ENCODE peak calls at places on chromosomes 2 and 18, in six cellular contexts. D, S, R, B, I and V are unnamed samples. For H3K4me1, the result is how much of the 10 kb centered on the place peaks cover.

GRCh38 chr2:184554736-184555135 is 43.6 kb upstream of the ZNF804A start:
- DNase-seq in D (no peak), S (no peak), R (no peak), B (no peak), I (no peak), V (no peak)

GRCh38 chr2:152539424-152539823 is 177.8 kb downstream of the PRPF40A start:
- DNase-seq in D (no peak), S (no peak), R (no peak), B (no peak), I (no peak), V (no peak)

GRCh38 chr2:218805627-218806026 is 23.7 kb downstream of the CYP27A1 start:
- DNase-seq in D (no peak), S (no peak), R (no peak), B (no peak), I (no peak), V (no peak)

GRCh38 chr2:205700331-205701132 is 18.2 kb downstream of the NRP2 start:
- DNase-seq in D (no peak), S (peak), R (peak), B (no peak), I (no peak), V (peak)

GRCh38 chr18:2958819-2959298 is 54.1 kb downstream of the LPIN2 start:
- DNase-seq in D (no peak), S (no peak), R (peak), B (no peak), I (no peak), V (no peak)

GRCh38 chr2:182586426-182586825 is 129.6 kb upstream of the DNAJC10 start:
- DNase-seq in D (no peak), S (no peak), R (no peak), B (no peak), I (no peak), V (no peak)

GRCh38 chr2:231933916-231934401 is 7.8 kb upstream of the NPPC start:
- DNase-seq in D (peak), S (peak), R (peak), B (peak), I (no peak), V (no peak)

GRCh38 chr2:153939124-153939796 is 67.5 kb downstream of the GALNT13 start:
- DNase-seq in D (no peak), S (no peak), R (no peak), B (no peak), I (no peak), V (no peak)

GRCh38 chr2:120667981-120668380 is 67.7 kb upstream of the GLI2 start:
- DNase-seq in D (no peak), S (no peak), R (no peak), B (no peak), I (no peak), V (no peak)

GRCh38 chr18:62435435-62436031 is 87.3 kb upstream of the ZCCHC2 start:
- DNase-seq in D (no peak), S (no peak), R (no peak), B (no peak), I (no peak), V (no peak)

GRCh38 chr18:62437520-62438329 is 85.1 kb upstream of the ZCCHC2 start:
- DNase-seq in D (no peak), S (peak), R (no peak), B (no peak), I (no peak), V (no peak)

GRCh38 chr18:62436636-62437519 is 85.9 kb upstream of the ZCCHC2 start:
- DNase-seq in D (peak), S (peak), R (no peak), B (no peak), I (no peak), V (no peak)

GRCh38 chr18:62432176-62432575 is 90.6 kb upstream of the ZCCHC2 start:
- DNase-seq in D (no peak), S (no peak), R (no peak), B (no peak), I (no peak), V (no peak)

DNA sequence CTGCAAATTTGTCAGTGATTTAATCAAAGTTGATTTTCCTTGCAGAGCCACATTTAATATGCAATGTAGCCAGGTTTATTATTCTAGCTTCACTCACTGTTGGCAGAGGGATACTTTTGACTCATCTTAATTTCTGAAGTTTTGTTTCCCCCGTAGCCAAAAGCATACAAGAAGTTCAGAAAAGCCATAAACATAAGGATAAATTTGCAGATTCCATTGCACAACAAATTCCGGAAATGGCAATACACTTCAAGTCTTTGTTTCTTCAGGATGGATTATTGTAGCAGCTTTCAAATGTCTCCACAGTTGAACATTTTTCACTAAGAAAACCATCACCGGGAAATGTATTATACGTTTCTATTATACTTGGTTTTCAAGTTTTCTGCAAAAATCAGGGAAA is 88.0 kb upstream of the ZCCHC2 start:
- DNase-seq in D (no peak), S (no peak), R (no peak), B (no peak), I (no peak), V (no peak)
- TF ChIP-seq CTCF in D (no peak), S (no peak), R (no peak), B (no peak), I (no peak), V (no peak)

DNA sequence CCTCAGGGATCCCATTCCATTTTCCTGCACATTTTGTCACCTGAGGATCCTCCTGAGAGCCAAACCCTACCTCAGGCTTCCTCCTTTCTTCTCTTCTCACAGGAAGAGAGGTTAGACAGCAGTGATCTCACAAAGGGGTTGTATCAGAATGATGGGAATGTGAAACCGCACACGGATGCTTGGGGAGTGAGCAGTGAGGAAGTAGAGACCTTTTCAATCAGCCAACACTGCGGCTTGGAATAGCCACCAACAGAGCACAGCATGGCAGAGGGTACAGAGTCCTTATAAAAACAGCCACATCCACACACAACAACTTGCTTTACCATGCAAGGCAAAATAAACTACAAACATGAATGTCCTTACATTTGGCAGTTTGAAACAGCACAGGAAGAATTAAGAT is 8.7 kb downstream of the TMEM182 start:
- DNase-seq in D (no peak), S (no peak), R (no peak), B (no peak), I (no peak), V (peak)
- H3K27ac ChIP-seq in D (no peak), S (no peak), R (no peak), B (no peak), I (no peak), V (no peak)

DNA sequence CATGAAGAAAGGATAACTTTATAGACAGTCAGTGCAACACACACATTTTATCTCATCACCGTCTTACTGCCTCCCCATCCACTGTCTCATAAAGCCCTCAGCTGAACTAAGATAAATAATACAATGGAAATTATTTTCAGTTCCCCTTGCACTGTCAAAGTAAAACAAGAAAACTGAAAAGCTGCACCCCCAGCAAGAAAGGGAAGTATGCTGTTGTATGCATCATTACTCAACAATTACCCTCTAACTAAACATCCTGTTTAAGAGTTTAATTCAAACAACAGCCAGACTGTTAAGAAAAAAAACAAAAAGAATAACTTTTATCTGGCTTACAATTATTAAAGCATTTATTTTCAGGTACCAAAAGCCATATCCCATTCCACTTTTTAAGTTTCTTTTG is 25.0 kb downstream of the MPPE1 start:
- DNase-seq in D (no peak), S (no peak), R (peak), B (no peak), I (no peak), V (no peak)
- H3K4me1 ChIP-seq in D (under half), S (under half), R (under half), B (under half), I (under half), V (under half)

DNA sequence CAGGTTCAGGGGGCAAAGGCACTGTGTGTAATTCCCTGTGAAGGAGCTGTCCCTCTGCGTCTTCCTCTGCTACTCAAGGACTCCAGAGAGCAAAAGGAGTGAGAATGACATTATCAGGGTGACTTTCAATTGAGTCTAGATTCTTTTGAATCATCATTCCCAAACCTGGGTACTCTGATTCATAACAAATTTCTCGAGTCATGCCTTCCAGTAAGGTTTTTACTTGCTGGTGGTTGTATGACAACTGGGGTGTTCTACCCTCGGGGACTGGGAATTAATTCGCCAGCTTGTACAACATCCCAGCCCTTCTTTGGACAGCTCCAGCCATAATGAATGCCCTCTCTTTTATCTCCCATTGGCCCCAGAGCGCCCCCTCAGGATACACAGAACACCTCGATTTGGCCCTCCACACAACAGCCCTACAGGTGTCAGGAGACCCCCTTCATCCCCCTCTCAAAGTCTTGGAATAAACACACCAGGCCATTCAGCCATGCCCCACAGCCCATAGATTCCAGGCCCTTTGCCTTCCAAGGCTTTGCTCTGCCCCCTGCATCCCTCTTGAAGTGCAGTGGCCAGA is 254.5 kb downstream of the KLHL29 start:
- DNase-seq in D (no peak), S (no peak), R (no peak), B (no peak), I (no peak), V (no peak)
- TF ChIP-seq CTCF in D (no peak), S (no peak), R (peak), B (peak), I (no peak), V (peak)

GRCh38 chr18:58491773-58492752 is 136.8 kb downstream of the ALPK2 start:
- DNase-seq in D (no peak), S (no peak), R (no peak), B (no peak), I (no peak), V (no peak)
- H3K27ac ChIP-seq in D (no peak), S (no peak), R (no peak), B (no peak), I (no peak), V (no peak)

GRCh38 chr2:1800306-1800705 is 56.0 kb upstream of the PXDN start:
- DNase-seq in D (no peak), S (no peak), R (no peak), B (no peak), I (no peak), V (no peak)

GRCh38 chr2:1796581-1796930 is 52.2 kb upstream of the PXDN start:
- DNase-seq in D (no peak), S (no peak), R (no peak), B (no peak), I (no peak), V (no peak)

GRCh38 chr2:1800716-1801388 is 56.5 kb upstream of the PXDN start:
- DNase-seq in D (no peak), S (no peak), R (no peak), B (no peak), I (no peak), V (no peak)

GRCh38 chr2:1799174-1799573 is 54.9 kb upstream of the PXDN start:
- DNase-seq in D (peak), S (no peak), R (no peak), B (no peak), I (no peak), V (no peak)

DNA sequence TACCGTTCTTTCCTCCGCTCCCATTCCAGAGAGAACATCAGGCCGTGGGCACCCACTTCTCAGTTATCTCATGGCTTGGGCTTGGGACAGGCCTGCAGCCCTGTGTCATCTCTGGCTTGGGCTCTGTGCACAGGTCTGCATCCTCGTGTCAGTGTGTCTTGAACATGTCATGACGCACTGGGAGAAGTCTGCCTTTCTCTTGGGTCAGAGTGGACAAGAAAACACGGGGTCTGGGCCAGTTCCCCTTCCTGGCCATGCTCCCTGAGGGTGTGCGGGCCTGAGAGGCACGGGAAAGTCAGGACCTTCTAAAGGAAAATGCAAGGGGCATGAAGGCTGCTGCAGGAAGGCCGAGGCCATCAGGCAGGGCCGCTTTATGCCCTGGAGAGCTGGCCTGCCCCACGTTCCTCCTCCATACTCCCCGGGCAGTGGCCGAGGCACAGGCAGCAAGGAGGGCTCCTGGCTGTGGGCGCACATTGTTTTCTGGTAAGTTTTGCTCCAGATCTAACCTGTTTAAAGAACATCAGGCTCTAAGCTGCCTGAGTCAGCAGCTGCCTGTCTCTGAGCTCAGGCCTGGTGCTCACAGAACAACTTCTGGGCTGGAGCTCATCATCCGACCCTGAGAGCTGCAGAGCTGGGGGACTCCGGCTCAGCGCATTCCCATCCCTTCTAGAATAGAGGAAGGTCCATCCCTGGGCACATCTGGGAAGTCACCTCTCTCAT is 54.3 kb upstream of the PXDN start:
- DNase-seq in D (no peak), S (no peak), R (no peak), B (no peak), I (no peak), V (no peak)
- H3K4me1 ChIP-seq in D (under half), S (under half), R (under half), B (under half), I (under half), V (under half)

GRCh38 chr18:44837491-44838185 is 156.9 kb downstream of the SETBP1 start:
- DNase-seq in D (no peak), S (no peak), R (no peak), B (no peak), I (no peak), V (no peak)

GRCh38 chr18:44839239-44839666 is 158.6 kb downstream of the SETBP1 start:
- DNase-seq in D (peak), S (peak), R (no peak), B (peak), I (no peak), V (peak)

GRCh38 chr18:44835555-44836156 is 155.0 kb downstream of the SETBP1 start:
- DNase-seq in D (no peak), S (peak), R (no peak), B (no peak), I (no peak), V (peak)

GRCh38 chr18:44830551-44830950 is 149.9 kb downstream of the SETBP1 start:
- DNase-seq in D (no peak), S (no peak), R (no peak), B (no peak), I (no peak), V (no peak)

GRCh38 chr18:44834867-44835469 is 154.3 kb downstream of the SETBP1 start:
- DNase-seq in D (no peak), S (no peak), R (no peak), B (no peak), I (no peak), V (no peak)
- TF ChIP-seq CTCF in D (no peak), S (no peak), R (no peak), B (no peak), I (no peak), V (no peak)

GRCh38 chr2:105371156-105371555 is 27.7 kb downstream of the FHL2 start:
- DNase-seq in D (no peak), S (peak), R (no peak), B (no peak), I (no peak), V (no peak)
- H3K27ac ChIP-seq in D (peak), S (peak), R (no peak), B (no peak), I (no peak), V (no peak)